ENCODE peak calls at places on chromosomes 12 and 14, in ten cellular contexts. P is midbrain, D is hippocampal formation, B is HT-29, G is mucosa of gallbladder, Z is head of caudate nucleus, H is fibroblast of the aortic adventitia, C is GM23338, M is left lung, F is SK-MEL-5. Q is an unnamed sample.
A peak's percentile ranks its signal among the peaks of the same experiment; 100 is the strongest.

GRCh38 chr14:83483063-83483462 is 1949.4 kb upstream of the SEL1L start:
- DNase-seq in G (no peak), H (no peak), C (no peak), P (no peak), D (no peak), Z (no peak), F (no peak), B (no peak), M (no peak), Q (no peak)

GRCh38 chr14:99026471-99026870 is 245.5 kb downstream of the BCL11B start:
- DNase-seq in C (no peak), Z (no peak), D (no peak), B (no peak), F (peak; percentile 24), G (no peak), M (no peak), P (no peak), H (no peak), Q (no peak)

GRCh38 chr12:295132-295531 is 32.5 kb upstream of the SLC6A13 start:
- DNase-seq in D (no peak), M (no peak), Z (no peak), B (no peak), F (no peak), C (no peak), H (no peak), P (no peak), G (no peak), Q (no peak)

GRCh38 chr14:91249841-91250616 is 5.5 kb upstream of the GPR68 start:
- DNase-seq in B (peak; percentile 12), P (peak; percentile 8), H (no peak), G (no peak), F (no peak), M (no peak), D (no peak), Z (no peak), C (no peak), Q (no peak)

GRCh38 chr12:3432868-3433267 is 58.1 kb upstream of the PRMT8 start:
- DNase-seq in P (no peak), D (no peak), C (no peak), B (no peak), Z (no peak), H (no peak), G (no peak), F (no peak), M (no peak), Q (no peak)

GRCh38 chr14:93281937-93282336 is 50.9 kb downstream of the BTBD7 start:
- DNase-seq in D (no peak), Z (no peak), C (no peak), B (no peak), P (no peak), G (no peak), F (no peak), M (no peak), H (peak; percentile 16), Q (no peak)

GRCh38 chr14:103803661-103804060 is 43.7 kb downstream of the PPP1R13B start:
- DNase-seq in Z (no peak), C (no peak), D (no peak), P (no peak), F (no peak), H (peak; percentile 19), M (no peak), G (no peak), B (no peak), Q (no peak)

GRCh38 chr12:118356809-118357326 is 15.8 kb downstream of the TAOK3 start:
- DNase-seq in H (peak; percentile 79), C (no peak), B (no peak), G (no peak), P (peak; percentile 66), F (peak; percentile 90), M (no peak), D (no peak), Z (no peak), Q (peak; percentile 77)

GRCh38 chr12:81077329-81077685 is 572 bp upstream of the ACSS3 start:
- DNase-seq in D (no peak), Z (peak; percentile 38), H (peak; percentile 7), B (no peak), C (peak; percentile 91), F (no peak), G (no peak), P (no peak), M (peak; percentile 20), Q (no peak)

GRCh38 chr12:25065035-25065434 is 116.1 kb upstream of the BCAT1 start:
- DNase-seq in B (no peak), F (no peak), G (no peak), M (no peak), P (no peak), C (peak; percentile 8), Z (no peak), D (no peak), H (no peak), Q (no peak)

GRCh38 chr12:131893605-131894312 is 663 bp upstream of the ULK1 start:
- DNase-seq in Z (no peak), G (no peak), H (no peak), P (no peak), C (no peak), M (no peak), D (no peak), F (no peak), B (no peak), Q (no peak)

GRCh38 chr12:57658890-57659289 is 25.9 kb upstream of the B4GALNT1 start:
- DNase-seq in P (no peak), H (no peak), Z (no peak), F (no peak), M (no peak), D (no peak), B (no peak), C (no peak), G (no peak), Q (no peak)

GRCh38 chr12:56635539-56636117 is 5.5 kb upstream of the BAZ2A start:
- DNase-seq in G (no peak), M (no peak), B (no peak), P (no peak), C (peak; percentile 37), F (no peak), Z (no peak), D (no peak), H (no peak), Q (no peak)

GRCh38 chr14:68819260-68819691 is 26.4 kb upstream of the ZFP36L1 start:
- DNase-seq in Z (no peak), G (peak; percentile 47), D (no peak), P (no peak), F (no peak), H (peak; percentile 81), C (peak; percentile 71), B (peak; percentile 64), M (peak; percentile 76), Q (no peak)

GRCh38 chr14:52060080-52060479 is 8.8 kb downstream of the NID2 start:
- DNase-seq in D (no peak), Z (no peak), P (no peak), B (no peak), M (no peak), F (no peak), C (no peak), H (peak; percentile 88), G (no peak), Q (no peak)

GRCh38 chr14:85444685-85445084 is 85.3 kb upstream of the FLRT2 start:
- DNase-seq in G (peak; percentile 19), C (no peak), M (no peak), F (peak; percentile 5), B (peak; percentile 65), P (no peak), Z (no peak), D (no peak), H (peak; percentile 49), Q (no peak)

GRCh38 chr12:68240975-68241374 is 12.4 kb downstream of the IL22 start:
- DNase-seq in D (no peak), M (no peak), C (no peak), P (no peak), B (no peak), Z (no peak), G (peak; percentile 25), H (peak; percentile 52), F (peak; percentile 69), Q (no peak)

GRCh38 chr14:58216544-58216943 is 16.6 kb downstream of the ACTR10 start:
- DNase-seq in P (no peak), H (no peak), D (no peak), C (no peak), Z (no peak), G (no peak), M (no peak), F (no peak), B (no peak), Q (no peak)

GRCh38 chr12:108609535-108610335 is 11.9 kb upstream of the TMEM119 start:
- DNase-seq in P (no peak), B (no peak), G (peak; percentile 68), F (no peak), C (no peak), Z (no peak), H (peak; percentile 94), M (peak; percentile 77), D (no peak), Q (peak; percentile 91)

GRCh38 chr12:92078167-92079053 is 67.2 kb downstream of the BTG1 start:
- DNase-seq in C (no peak), D (no peak), F (peak; percentile 49), H (peak; percentile 100), M (no peak), B (peak; percentile 53), G (no peak), P (no peak), Z (no peak), Q (peak; percentile 94)

GRCh38 chr12:107109726-107110518 is 16.6 kb upstream of the CRY1 start:
- DNase-seq in G (no peak), D (no peak), F (no peak), C (no peak), M (no peak), B (no peak), H (peak; percentile 67), Z (no peak), P (no peak), Q (no peak)

GRCh38 chr12:22740656-22741350 is 115.8 kb downstream of the ETNK1 start:
- DNase-seq in P (no peak), B (no peak), Z (no peak), G (no peak), D (no peak), F (no peak), H (no peak), C (no peak), M (no peak), Q (no peak)

GRCh38 chr12:45989857-45990467 is 412 bp downstream of the SCAF11 start:
- DNase-seq in F (peak; percentile 47), H (no peak), G (no peak), B (peak; percentile 67), P (peak; percentile 67), C (peak; percentile 50), D (peak; percentile 61), Z (no peak), M (peak; percentile 91), Q (no peak)

GRCh38 chr14:53890611-53891091 is 66.0 kb downstream of the BMP4 start:
- DNase-seq in P (no peak), B (no peak), C (peak; percentile 76), M (no peak), Z (no peak), H (peak; percentile 41), G (no peak), D (no peak), F (no peak), Q (no peak)

GRCh38 chr14:70808402-70809237 is 693 bp downstream of the MAP3K9 start:
- DNase-seq in P (no peak), Z (no peak), G (no peak), D (no peak), F (peak; percentile 24), M (peak; percentile 88), B (no peak), H (no peak), C (peak; percentile 71), Q (no peak)

GRCh38 chr12:111313833-111314259 is 55.0 kb downstream of the PHETA1 start:
- DNase-seq in M (peak; percentile 91), Z (peak; percentile 74), F (peak; percentile 78), G (peak; percentile 51), B (peak; percentile 62), H (peak; percentile 73), C (peak; percentile 93), P (peak; percentile 72), D (peak; percentile 43), Q (peak; percentile 6)

Q was measured in BJ.